ENCODE peak calls at places on chromosomes 11 and 22, in eight cellular contexts. A is IMR-90, V is WTC11, H is SK-N-SH, L is HepG2, E is H1, J is GM12878, U is K562. C is an unnamed sample.

GRCh38 chr11:87463486-87464102 is 425.9 kb downstream of the TMEM135 start:
- DNase-seq in L (peak), V (peak), J (no peak), E (no peak), A (peak), H (peak), U (peak), C (peak)

GRCh38 chr11:7874061-7874460 is 57.0 kb downstream of the OR10A6 start:
- DNase-seq in J (no peak), V (no peak), L (no peak), E (no peak), H (no peak), U (no peak), A (no peak), C (no peak)

GRCh38 chr11:60594998-60595637 is 79.9 kb downstream of the MS4A13 start:
- DNase-seq in E (no peak), L (no peak), H (no peak), U (no peak), A (no peak), V (no peak), J (no peak), C (no peak)

GRCh38 chr22:30208631-30209603 is 37.6 kb downstream of the LIF start:
- DNase-seq in H (peak), U (peak), L (peak), J (no peak), V (no peak), A (peak), E (no peak), C (peak)

GRCh38 chr11:1203505-1204271 is 19.2 kb upstream of the MUC5B start:
- DNase-seq in H (peak), L (no peak), V (peak), U (no peak), A (no peak), E (no peak), J (no peak), C (no peak)

GRCh38 chr11:127493330-127493729 is 492.8 kb upstream of the KIRREL3 start:
- DNase-seq in H (peak), E (no peak), J (no peak), A (peak), V (no peak), L (no peak), U (no peak), C (peak)

GRCh38 chr11:112993808-112994207 is 32.6 kb downstream of the NCAM1 start:
- DNase-seq in H (no peak), V (no peak), U (no peak), J (no peak), A (no peak), E (no peak), L (no peak), C (no peak)

GRCh38 chr11:67320011-67320410 is 16.7 kb downstream of the SSH3 start:
- DNase-seq in H (no peak), U (no peak), A (peak), V (no peak), E (no peak), L (no peak), J (no peak), C (no peak)

GRCh38 chr11:119107538-119108150 is 500 bp downstream of the C2CD2L start:
- DNase-seq in U (peak), L (no peak), E (no peak), A (no peak), V (no peak), J (no peak), H (no peak), C (no peak)

GRCh38 chr11:34302046-34302921 is 55.5 kb downstream of the ABTB2 start:
- DNase-seq in L (no peak), U (no peak), H (no peak), A (peak), E (no peak), V (no peak), J (peak), C (no peak)

GRCh38 chr22:41479671-41480396 is 10.9 kb downstream of the ACO2 start:
- DNase-seq in L (no peak), A (peak), U (no peak), E (peak), H (no peak), J (no peak), V (peak), C (no peak)

GRCh38 chr11:83272627-83273026 is 13.5 kb downstream of the CCDC90B start:
- DNase-seq in J (no peak), H (no peak), L (no peak), V (no peak), E (no peak), A (peak), U (no peak), C (no peak)

DNA sequence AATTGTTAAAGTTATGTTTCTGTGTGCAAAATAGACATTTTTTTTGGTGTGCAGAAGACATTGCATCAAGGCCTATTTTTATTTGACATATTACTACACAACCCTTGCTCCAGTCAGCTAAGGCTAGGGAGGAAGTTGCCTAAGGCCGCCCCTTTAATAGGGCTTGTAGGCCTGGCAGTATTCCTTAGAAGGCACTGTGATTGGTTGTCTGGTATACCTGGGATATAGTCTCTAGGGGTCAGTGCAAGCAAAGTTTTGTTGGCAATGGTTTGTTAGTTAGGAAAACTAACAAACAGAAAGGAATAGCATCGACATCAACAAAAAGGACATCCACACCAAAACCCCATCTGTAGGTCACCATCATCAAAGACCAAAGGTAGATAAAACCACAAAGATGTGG is 16.9 kb downstream of the CCDC15 start:
- DNase-seq in A (peak), J (no peak), H (peak), V (no peak), U (no peak), L (peak), E (no peak), C (peak)
- TF ChIP-seq USF2 in A (no peak), J (no peak), H (no peak), V (no peak), U (no peak), L (no peak), E (no peak), C (no peak)

DNA sequence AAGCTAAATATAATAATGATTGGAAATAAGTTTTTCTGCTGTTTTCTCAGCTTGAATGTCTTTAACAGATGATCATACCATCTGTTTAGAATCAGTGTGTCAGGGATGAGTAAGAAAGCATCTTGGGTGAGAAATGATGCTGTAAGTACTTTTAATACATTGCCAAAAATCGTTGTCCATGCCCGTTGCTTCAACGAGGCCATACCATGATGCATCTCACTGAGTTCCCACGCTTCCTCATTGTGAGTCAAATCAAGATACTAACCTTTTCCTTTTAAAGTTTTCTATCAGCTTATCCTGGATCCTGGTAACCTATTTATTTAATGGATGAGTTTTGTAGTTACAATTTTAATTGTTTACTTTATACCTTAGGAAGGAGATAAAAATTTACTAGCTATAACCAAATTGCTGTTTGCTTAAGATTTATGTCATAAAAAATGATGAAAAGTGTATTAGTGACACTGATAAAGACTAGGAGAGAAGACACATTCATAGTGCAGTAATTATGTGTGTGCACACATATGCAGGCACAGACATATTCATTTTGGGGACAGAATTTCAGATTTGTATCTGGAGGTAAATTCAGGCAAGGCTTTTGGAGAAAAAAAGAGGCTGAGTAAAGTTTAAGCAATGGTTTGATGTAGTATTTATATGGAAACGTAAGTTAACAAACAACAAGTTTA is 154.8 kb downstream of the UVRAG start:
- DNase-seq in V (no peak), J (no peak), H (no peak), E (no peak), U (no peak), L (no peak), A (peak), C (peak)
- TF ChIP-seq USF2 in V (no peak), J (no peak), H (no peak), E (no peak), U (no peak), L (no peak), A (no peak), C (no peak)

GRCh38 chr11:31808721-31809542 is 2.2 kb downstream of the PAX6 start:
- DNase-seq in E (peak), J (no peak), V (no peak), H (no peak), A (no peak), U (no peak), L (no peak), C (no peak)

GRCh38 chr11:31812392-31813241 is 1.5 kb upstream of the PAX6 start:
- DNase-seq in A (no peak), J (no peak), H (peak), U (no peak), V (peak), L (peak), E (peak), C (no peak)

GRCh38 chr11:31809857-31810778 is 1.0 kb downstream of the PAX6 start:
- DNase-seq in A (peak), L (no peak), U (peak), V (peak), H (peak), J (no peak), E (peak), C (peak)

GRCh38 chr11:31809543-31809856 is 1.6 kb downstream of the PAX6 start:
- DNase-seq in E (no peak), V (no peak), J (no peak), H (no peak), A (no peak), U (no peak), L (no peak), C (no peak)

DNA sequence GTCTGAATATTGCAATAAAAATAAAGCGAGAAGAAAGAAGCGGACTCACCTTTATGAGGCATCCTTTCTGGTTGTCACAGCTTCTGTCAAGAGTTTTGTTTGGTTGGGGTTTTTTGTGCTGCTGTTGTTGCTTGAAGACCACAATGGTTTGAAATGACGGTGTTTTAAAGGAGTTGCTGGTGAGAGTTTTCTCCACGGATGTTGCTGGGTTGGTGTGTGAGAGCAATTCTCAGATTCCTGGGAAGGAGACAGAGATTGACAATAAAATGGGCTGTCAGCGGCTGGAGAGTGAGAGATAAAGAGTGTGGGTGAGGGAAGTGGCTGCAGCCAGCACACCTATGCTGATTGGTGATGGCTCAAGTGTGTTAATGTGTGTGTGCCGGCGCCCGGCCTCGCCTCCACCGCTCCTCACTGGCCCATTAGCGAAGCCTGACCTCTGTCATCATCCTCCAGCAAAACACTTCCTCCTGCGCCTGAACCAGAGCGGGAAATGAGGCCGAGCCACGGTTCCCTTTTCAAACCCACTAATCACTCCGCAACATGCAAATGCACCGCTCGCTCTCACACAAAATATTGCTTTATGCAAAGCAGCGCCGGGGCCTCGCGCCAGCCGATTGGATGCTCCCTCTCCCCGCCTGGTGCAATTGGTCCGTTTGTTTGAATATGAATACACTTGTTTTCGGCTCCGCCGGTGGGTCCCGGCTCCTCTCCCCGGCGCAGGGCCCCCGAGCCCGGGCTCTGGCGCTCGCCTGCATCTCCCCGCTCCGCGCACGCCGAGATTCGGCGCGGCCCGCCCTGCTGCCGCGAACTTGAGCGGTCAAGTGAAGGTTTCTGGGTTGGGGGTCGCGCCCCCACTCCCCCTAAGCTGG is at the start of gene PAX6:
- DNase-seq in J (peak), H (peak), L (peak), U (peak), E (peak), V (peak), A (peak), C (peak)
- TF ChIP-seq USF2 in J (no peak), H (no peak), L (no peak), U (no peak), E (no peak), V (no peak), A (no peak), C (no peak)

GRCh38 chr22:22921575-22921974 is 34.0 kb downstream of the IGLL5 start:
- DNase-seq in J (no peak), H (no peak), L (no peak), V (no peak), A (no peak), U (peak), E (no peak), C (no peak)
- TF ChIP-seq USF2 in J (no peak), H (no peak), L (no peak), V (no peak), A (no peak), U (no peak), E (no peak), C (no peak)

C was measured in A549.